ENCODE peak calls at places on chromosomes 16 and 17, in six cellular contexts. G, P, V, J, O and H are unnamed samples.

GRCh38 chr16:56610017-56610608 is 1.7 kb downstream of the MT2A start:
- DNase-seq in G (no peak), P (peak), V (no peak), J (peak), O (no peak), H (no peak)

GRCh38 chr17:61966201-61966600 is 38.4 kb upstream of the INTS2 start:
- DNase-seq in G (peak), P (no peak), V (peak), J (no peak), O (no peak), H (no peak)

GRCh38 chr16:12900599-12901203 is 697 bp upstream of the SHISA9 start:
- DNase-seq in G (no peak), P (no peak), V (peak), J (no peak), O (no peak), H (no peak)

GRCh38 chr17:1110844-1111598 is 68.8 kb downstream of the ABR start:
- DNase-seq in G (no peak), P (peak), V (peak), J (no peak), O (no peak), H (peak)

GRCh38 chr16:81445143-81445922 is 725 bp downstream of the CMIP start:
- DNase-seq in G (peak), P (no peak), V (peak), J (no peak), O (no peak), H (peak)

GRCh38 chr17:31294231-31294630 is 2.8 kb downstream of the OMG start:
- DNase-seq in G (no peak), P (no peak), V (no peak), J (no peak), O (no peak), H (no peak)

GRCh38 chr17:68531252-68531651 is 19.0 kb downstream of the PRKAR1A start:
- DNase-seq in G (no peak), P (no peak), V (no peak), J (no peak), O (no peak), H (no peak)

GRCh38 chr16:23948949-23949392 is 113.2 kb downstream of the PRKCB start:
- DNase-seq in G (no peak), P (no peak), V (no peak), J (no peak), O (no peak), H (no peak)

GRCh38 chr17:17682737-17683675 is 1.7 kb downstream of the RAI1 start:
- DNase-seq in G (peak), P (no peak), V (peak), J (no peak), O (no peak), H (no peak)

GRCh38 chr16:66135376-66135775 is 231.1 kb upstream of the CDH5 start:
- DNase-seq in G (no peak), P (no peak), V (no peak), J (no peak), O (no peak), H (no peak)

GRCh38 chr16:82070656-82071369 is 35.8 kb downstream of the HSD17B2 start:
- DNase-seq in G (no peak), P (no peak), V (no peak), J (no peak), O (no peak), H (no peak)

GRCh38 chr17:17675925-17676534 is 5.2 kb upstream of the RAI1 start:
- DNase-seq in G (no peak), P (no peak), V (no peak), J (no peak), O (no peak), H (peak)

GRCh38 chr16:69417537-69418199 is 6.8 kb upstream of the CYB5B start:
- DNase-seq in G (no peak), P (peak), V (no peak), J (no peak), O (no peak), H (no peak)

GRCh38 chr16:57863434-57864160 is 61.3 kb upstream of the KIFC3 start:
- DNase-seq in G (peak), P (peak), V (peak), J (no peak), O (peak), H (peak)

GRCh38 chr16:26614102-26614864 is 452.4 kb upstream of the C16orf82 start:
- DNase-seq in G (no peak), P (no peak), V (no peak), J (no peak), O (no peak), H (no peak)

GRCh38 chr17:1478418-1478817 is 14.1 kb downstream of the MYO1C start:
- DNase-seq in G (no peak), P (no peak), V (no peak), J (no peak), O (no peak), H (no peak)

GRCh38 chr17:65039349-65039988 is 17.1 kb downstream of the GNA13 start:
- DNase-seq in G (no peak), P (no peak), V (no peak), J (peak), O (no peak), H (no peak)

GRCh38 chr17:41739661-41740352 is 5.4 kb upstream of the HAP1 start:
- DNase-seq in G (no peak), P (peak), V (no peak), J (no peak), O (no peak), H (no peak)

GRCh38 chr17:79974786-79975497 is 60.7 kb downstream of the TBC1D16 start:
- DNase-seq in G (peak), P (no peak), V (peak), J (no peak), O (no peak), H (no peak)

GRCh38 chr17:77287432-77288068 is 146.8 kb downstream of the SEC14L1 start:
- DNase-seq in G (no peak), P (peak), V (peak), J (no peak), O (no peak), H (no peak)

DNA sequence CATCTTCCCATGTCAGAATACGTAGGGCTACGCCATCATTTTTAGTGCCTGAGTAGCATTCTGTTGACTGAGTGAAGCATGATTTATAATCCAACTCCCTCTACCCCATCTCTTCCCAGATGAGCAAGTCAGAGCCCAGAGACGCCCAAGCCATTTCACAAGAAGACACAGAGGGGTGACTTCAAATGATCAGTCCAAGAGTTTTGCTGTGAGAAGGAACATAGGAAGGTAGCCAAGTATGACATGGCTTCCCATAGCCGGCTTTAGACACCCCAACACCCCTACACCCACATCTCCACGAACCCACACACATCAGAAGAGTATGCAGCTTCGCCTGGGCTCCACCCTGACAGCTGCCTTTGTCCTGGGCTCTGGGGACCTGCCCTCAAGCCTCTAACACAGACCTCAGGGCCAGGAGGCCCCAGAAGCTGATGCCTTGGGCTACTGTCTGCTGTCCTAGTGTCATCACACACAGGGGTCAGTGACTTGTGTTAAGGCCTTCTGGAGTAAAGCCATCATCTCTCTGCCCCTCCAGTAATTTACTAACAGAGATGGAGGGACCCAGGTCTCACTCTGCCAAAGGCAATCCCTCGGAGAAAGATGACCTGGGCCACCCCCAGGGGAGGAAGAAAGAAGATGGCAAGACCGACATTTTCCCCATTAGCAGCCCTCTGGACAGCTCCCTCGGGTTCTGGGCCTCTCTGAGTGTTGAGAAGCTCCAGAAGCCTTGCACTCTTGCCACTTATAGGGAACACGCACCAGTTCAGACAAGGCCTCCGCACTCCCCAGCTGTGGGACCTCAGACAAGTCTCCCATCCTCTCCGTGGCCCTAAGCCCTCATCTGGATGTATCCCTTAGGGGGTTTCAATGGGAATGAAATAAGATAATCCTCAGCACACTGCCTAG is 38.7 kb upstream of the MRPS23 start:
- DNase-seq in G (no peak), P (no peak), V (no peak), J (no peak), O (no peak), H (no peak)
- H3K27ac ChIP-seq in G (no peak), P (no peak), V (peak), J (no peak), O (no peak), H (no peak)

GRCh38 chr17:45087978-45088377 is 26.9 kb downstream of the NMT1 start:
- DNase-seq in G (no peak), P (no peak), V (no peak), J (no peak), O (no peak), H (no peak)

GRCh38 chr17:45091778-45092425 is 30.8 kb downstream of the NMT1 start:
- DNase-seq in G (no peak), P (no peak), V (no peak), J (no peak), O (no peak), H (no peak)

GRCh38 chr17:45092932-45093430 is 31.9 kb downstream of the NMT1 start:
- DNase-seq in G (no peak), P (peak), V (no peak), J (no peak), O (no peak), H (no peak)

GRCh38 chr17:45088741-45089140 is 27.6 kb downstream of the NMT1 start:
- DNase-seq in G (no peak), P (no peak), V (no peak), J (no peak), O (no peak), H (no peak)

DNA sequence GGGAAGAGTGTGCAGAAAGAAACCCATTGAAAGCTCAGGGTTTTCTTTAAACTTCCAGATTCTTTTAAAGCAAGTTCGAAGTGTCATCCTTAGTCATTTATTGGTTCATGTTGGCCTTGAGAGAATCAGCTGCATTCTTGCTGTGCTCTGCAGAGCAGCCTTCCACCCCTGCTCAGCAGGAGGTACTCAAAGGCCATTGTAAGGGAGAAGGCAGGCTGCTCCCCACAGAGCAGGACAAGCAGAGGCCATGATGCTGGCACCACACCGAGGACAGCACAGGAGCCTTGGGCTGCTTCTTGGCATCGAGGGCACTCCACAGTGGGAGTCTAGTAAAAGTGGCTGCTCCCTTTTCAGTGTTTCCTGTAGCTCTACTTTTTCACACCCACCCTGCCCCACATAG is 29.6 kb downstream of the NMT1 start:
- DNase-seq in G (no peak), P (no peak), V (no peak), J (no peak), O (no peak), H (no peak)
- TF ChIP-seq GABPA in G (no peak), P (no peak), V (no peak), J (no peak), O (no peak), H (no peak)

GRCh38 chr16:49816782-49817370 is 39.0 kb downstream of the ZNF423 start:
- DNase-seq in G (no peak), P (no peak), V (no peak), J (no peak), O (no peak), H (no peak)

GRCh38 chr16:49809561-49809960 is 46.4 kb downstream of the ZNF423 start:
- DNase-seq in G (no peak), P (no peak), V (no peak), J (no peak), O (no peak), H (no peak)

GRCh38 chr16:49809112-49809511 is 46.8 kb downstream of the ZNF423 start:
- DNase-seq in G (no peak), P (no peak), V (peak), J (no peak), O (no peak), H (no peak)

GRCh38 chr16:49810769-49811315 is 45.1 kb downstream of the ZNF423 start:
- DNase-seq in G (no peak), P (no peak), V (no peak), J (no peak), O (no peak), H (no peak)

DNA sequence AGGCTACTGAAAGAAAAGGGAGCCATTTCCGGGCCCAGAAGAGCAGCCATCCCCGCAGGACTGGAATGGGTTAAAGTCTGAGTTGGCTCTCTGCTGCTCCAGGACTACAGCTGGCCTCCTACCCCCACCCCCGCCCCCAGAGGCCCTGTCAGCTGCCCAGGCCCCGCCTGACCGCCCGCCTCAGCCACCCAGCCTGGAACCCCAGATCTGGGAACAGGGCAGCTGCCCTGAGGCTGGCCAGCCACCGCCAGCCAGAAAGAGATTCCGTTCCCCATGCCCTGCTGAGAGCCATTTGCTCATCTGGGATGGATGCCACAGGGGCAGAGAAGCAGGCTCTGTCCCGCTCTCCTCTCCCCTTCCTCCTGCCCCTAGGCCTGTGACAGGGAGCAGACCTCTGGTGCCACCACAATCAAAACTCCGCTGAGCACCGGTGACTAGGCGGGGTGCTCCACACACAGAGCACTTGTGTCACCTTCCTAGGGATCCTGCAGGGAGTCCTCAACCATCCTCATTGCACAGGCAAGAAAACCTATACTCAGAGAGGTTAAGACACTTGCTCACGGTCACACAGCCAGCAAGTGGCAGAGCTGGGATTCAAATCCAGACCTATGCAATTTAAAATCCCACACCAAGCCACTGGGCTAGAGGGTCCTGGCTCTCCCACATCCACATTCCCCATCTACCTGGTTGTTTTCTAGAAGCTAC is 44.1 kb downstream of the ZNF423 start:
- DNase-seq in G (no peak), P (no peak), V (peak), J (no peak), O (no peak), H (no peak)
- H3K4me3 ChIP-seq in G (no peak), P (no peak), V (no peak), J (no peak), O (no peak), H (no peak)

DNA sequence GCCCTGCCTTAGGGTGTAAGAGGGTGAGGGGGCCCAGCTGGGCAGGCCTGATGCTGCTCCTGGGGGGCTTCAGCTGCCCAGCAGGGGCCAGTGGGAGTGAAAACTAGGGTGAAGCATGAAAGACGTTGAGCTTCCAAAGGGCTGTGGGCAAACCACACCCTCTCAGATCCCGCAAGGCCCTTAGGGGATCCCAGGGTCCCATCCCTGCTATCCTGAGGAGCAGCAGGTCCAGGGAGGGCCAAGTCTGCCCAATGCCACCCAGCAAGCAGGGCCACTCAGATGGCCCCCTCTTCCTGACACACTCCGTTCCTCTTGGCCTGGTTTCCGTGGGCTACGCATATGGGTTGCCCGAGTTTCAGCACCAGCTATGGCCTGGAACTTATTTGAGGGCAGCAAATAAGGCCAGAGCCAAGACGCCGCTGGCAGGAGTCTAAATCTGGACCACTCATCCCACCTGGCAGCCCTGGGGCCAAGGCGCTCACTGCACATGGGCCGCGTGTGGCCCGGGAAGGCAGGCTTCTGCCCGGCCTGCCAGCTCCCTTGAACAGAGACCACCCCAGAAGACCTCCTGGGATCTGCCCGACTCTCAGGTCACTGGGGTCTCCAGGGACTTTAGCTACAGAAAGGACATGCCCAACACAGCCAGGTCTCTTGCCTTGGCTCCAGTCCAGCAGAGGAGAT is 4.2 kb downstream of the ATP2A3 start:
- DNase-seq in G (no peak), P (no peak), V (no peak), J (no peak), O (no peak), H (no peak)
- H3K27ac ChIP-seq in G (peak), P (no peak), V (no peak), J (no peak), O (no peak), H (peak)

GRCh38 chr17:4354862-4355514 is 11.5 kb downstream of the UBE2G1 start:
- DNase-seq in G (no peak), P (no peak), V (no peak), J (no peak), O (no peak), H (no peak)
- TF ChIP-seq GABPA in G (no peak), P (no peak), V (no peak), J (no peak), O (no peak), H (no peak)

DNA sequence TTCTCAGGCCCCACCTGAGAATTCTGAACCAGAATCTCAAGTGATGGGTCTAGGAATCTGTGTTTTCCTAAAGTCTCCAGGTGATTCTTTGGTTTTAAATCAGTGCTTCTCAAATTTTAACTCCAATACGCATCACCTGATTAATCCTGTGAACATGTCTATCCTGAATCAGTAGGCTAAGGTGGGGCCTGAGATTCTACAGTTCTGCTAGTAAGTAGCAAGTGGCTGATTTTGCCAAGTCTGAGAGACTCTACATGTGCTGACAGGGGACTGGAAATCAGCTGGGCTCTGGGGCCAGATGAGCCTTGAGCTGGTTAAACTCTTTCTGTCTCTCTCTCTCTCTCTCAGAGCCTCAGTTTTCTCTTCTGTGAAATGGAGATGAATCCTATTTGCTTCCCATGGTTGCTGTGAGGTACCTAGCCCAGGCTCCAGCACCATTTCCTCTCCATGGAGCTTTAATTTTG is 9.0 kb downstream of the CCR7 start:
- DNase-seq in G (no peak), P (no peak), V (no peak), J (no peak), O (no peak), H (no peak)
- H3K4me3 ChIP-seq in G (no peak), P (no peak), V (no peak), J (no peak), O (no peak), H (no peak)

DNA sequence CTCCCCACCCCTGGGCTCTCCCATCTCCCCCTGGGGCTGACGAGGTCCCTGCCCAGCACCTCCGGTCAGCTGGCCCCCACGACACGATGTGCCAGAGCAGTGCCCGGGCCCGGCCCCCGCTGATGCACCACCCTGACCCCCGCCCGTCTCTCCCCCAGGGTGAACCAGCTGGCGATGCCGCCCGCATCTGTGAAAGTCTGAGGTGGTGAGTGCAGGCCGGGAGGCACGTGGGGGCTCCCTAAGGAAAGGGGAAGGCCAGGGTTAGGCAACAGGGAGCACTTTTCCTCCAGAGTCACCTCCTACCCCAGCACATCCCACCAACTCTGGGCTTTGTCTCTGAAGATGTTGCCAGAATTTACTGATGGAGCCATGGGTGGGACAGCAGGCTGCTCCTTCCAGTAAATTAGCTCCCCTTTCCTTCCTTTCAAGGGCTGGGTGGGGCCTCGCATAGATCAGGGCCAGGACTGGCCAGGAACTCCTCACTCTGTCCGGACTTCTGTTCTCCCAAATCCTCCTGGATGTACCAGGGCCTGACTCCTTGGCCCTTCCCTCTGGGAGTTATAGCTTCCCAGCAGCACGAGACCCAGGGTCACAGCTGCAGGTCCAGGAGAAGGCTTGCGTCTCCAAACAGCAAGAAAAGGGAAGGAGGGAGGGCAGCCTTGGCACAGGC is 18.3 kb downstream of the MYBBP1A start:
- DNase-seq in G (no peak), P (no peak), V (no peak), J (no peak), O (no peak), H (peak)
- H3K27ac ChIP-seq in G (no peak), P (no peak), V (no peak), J (no peak), O (no peak), H (no peak)

GRCh38 chr16:88437367-88437964 is 15.6 kb upstream of the ZFPM1 start:
- DNase-seq in G (peak), P (peak), V (peak), J (no peak), O (peak), H (no peak)
- TF ChIP-seq GABPA in G (no peak), P (no peak), V (no peak), J (no peak), O (peak), H (no peak)

DNA sequence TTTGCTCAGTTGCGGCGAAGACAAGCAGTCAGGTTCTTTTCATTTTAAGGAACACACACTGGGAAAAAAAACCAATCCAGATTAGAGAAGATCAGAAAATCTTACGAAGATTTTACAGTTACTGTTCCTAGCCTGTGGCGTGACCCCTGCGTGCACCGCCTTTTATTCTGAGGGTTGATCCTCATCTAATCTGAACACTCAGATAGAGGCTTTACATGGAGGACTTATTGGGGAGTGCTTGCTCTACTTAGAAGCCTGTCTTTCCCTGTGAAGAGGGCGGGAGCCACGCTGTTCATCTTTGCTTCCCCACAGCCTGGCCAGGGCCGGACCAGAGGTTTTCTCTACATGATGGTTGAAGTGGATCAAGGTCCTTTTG is 1.4 kb downstream of the TBC1D24 start:
- DNase-seq in G (no peak), P (no peak), V (no peak), J (no peak), O (no peak), H (no peak)
- H3K4me3 ChIP-seq in G (peak), P (peak), V (no peak), J (no peak), O (peak), H (no peak)